ENCODE peak calls at places on chromosomes 16 and 17, in five cellular contexts. L, Y, P, C and T are unnamed samples. For H3K36me3, the result is how much of the 10 kb centered on the place peaks cover.

GRCh38 chr16:84959045-84959576 is 52.2 kb downstream of the ZDHHC7 start:
- ATAC-seq in L (peak), Y (peak), P (no peak), C (peak), T (no peak)

GRCh38 chr16:19073863-19074262 is 6.4 kb downstream of the COQ7 start:
- ATAC-seq in L (no peak), Y (no peak), P (no peak), C (no peak), T (no peak)

GRCh38 chr17:55264273-55264639 is 504 bp upstream of the HLF start:
- ATAC-seq in L (no peak), Y (no peak), P (no peak), C (no peak), T (no peak)

GRCh38 chr16:20883554-20884239 is 16.5 kb downstream of the DCUN1D3 start:
- ATAC-seq in L (no peak), Y (no peak), P (no peak), C (no peak), T (peak)

GRCh38 chr17:8599351-8600011 is 31.0 kb downstream of the MYH10 start:
- ATAC-seq in L (peak), Y (no peak), P (no peak), C (no peak), T (no peak)

GRCh38 chr17:49723423-49723822 is 15.7 kb upstream of the SLC35B1 start:
- ATAC-seq in L (no peak), Y (no peak), P (no peak), C (no peak), T (peak)

GRCh38 chr16:89431158-89431584 is 59.2 kb downstream of the ANKRD11 start:
- ATAC-seq in L (no peak), Y (peak), P (peak), C (no peak), T (peak)

GRCh38 chr17:40018211-40019121 is 3.2 kb downstream of the CSF3 start:
- ATAC-seq in L (no peak), Y (no peak), P (no peak), C (no peak), T (peak)

GRCh38 chr17:80068301-80069160 is 32.1 kb downstream of the CCDC40 start:
- ATAC-seq in L (no peak), Y (peak), P (peak), C (peak), T (peak)

GRCh38 chr16:14050297-14051027 is 20.7 kb upstream of the MRTFB start:
- ATAC-seq in L (no peak), Y (peak), P (peak), C (no peak), T (no peak)

GRCh38 chr17:65698381-65699061 is 137.1 kb upstream of the AXIN2 start:
- ATAC-seq in L (no peak), Y (peak), P (no peak), C (no peak), T (no peak)

GRCh38 chr16:87942680-87943079 is 6.4 kb upstream of the CA5A start:
- ATAC-seq in L (no peak), Y (no peak), P (no peak), C (no peak), T (no peak)

GRCh38 chr17:78437508-78438169 is 59.2 kb downstream of the PGS1 start:
- ATAC-seq in L (no peak), Y (no peak), P (no peak), C (no peak), T (no peak)

GRCh38 chr17:82838386-82839063 is 1.3 kb downstream of the ZNF750 start:
- ATAC-seq in L (no peak), Y (peak), P (peak), C (no peak), T (no peak)
- TF ChIP-seq EP300 in L (no peak), Y (peak), P (no peak), C (no peak), T (no peak)

DNA sequence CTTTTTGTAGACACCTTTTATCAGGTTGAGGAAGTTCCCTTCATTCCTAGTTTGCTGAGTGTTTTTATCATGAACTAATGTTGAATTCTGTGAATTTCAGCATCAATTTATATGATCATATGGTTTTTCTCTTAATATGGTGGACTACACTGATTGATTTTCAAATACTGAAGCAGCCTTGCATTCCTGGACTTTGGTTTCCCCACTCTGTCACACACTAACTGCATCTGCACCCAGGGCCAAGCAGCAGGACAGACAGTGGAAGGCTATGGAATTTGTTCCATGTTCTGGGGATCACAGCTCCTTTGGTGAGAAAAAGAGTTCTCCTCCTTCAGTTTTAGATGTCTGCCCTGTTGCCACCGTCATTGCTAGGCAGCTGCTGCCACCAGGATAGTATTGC is 7.8 kb downstream of the TERF2 start:
- ATAC-seq in L (no peak), Y (peak), P (no peak), C (no peak), T (no peak)
- H3K36me3 ChIP-seq in L (under half), Y (under half), P (half or more), C (half or more), T (under half)

GRCh38 chr16:10385725-10386516 is at the start of gene ATF7IP2:
- ATAC-seq in L (peak), Y (peak), P (peak), C (peak), T (peak)
- TF ChIP-seq POLR2A in L (peak), Y (peak), P (no peak), C (peak), T (peak)

GRCh38 chr17:19979917-19980770 is 2.5 kb upstream of the AKAP10 start:
- ATAC-seq in L (no peak), Y (no peak), P (no peak), C (no peak), T (no peak)

GRCh38 chr17:19978803-19979202 is 1.2 kb upstream of the AKAP10 start:
- ATAC-seq in L (no peak), Y (no peak), P (no peak), C (no peak), T (no peak)

GRCh38 chr17:19978206-19978802 is 676 bp upstream of the AKAP10 start:
- ATAC-seq in L (peak), Y (no peak), P (peak), C (no peak), T (no peak)

GRCh38 chr17:19975601-19976000 is 2.0 kb downstream of the AKAP10 start:
- ATAC-seq in L (no peak), Y (no peak), P (no peak), C (no peak), T (no peak)

DNA sequence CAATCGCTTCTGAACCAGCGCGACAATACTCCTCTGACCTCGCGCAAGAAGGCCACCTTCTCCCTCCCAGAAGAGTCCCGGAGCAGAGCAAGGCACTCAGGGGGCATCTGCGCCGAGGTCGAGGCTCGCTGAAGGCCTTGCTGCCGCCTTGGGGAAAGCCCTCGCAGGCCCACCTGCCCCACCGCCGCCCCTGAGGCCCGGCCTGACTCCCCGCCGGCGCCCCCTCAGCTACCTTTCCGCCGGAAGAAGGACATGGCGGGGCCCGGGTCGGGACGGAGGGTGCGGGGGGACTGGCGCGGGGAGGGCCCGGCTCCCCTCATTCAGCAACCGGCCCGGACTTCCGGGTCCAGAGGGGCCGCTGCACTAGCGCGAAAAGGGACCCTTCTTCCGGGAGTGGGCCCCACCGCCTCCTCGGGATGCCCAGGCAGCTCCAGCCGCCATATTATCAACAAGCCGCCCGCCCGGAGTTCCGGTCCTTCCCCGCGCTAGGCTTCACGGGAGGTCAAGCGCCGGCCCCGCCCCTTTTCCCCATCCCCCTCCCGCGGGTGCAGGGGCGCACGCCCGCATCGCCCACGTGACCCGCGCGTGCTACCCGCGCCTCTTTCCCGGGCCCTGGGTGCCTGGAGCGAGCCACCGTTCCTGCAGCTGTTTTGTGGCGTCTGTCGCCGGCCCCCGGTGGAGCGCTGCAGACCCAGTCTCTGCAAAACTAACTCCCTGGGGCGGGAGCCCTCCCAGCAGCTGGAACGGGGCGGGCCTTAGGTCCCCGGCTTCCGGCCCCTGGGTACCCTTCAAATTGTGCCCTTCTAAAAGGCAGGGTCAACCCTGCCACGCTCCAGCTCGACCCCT is at the start of gene AKAP10:
- ATAC-seq in L (peak), Y (peak), P (peak), C (peak), T (peak)
- TF ChIP-seq EP300 in L (no peak), Y (peak), P (no peak), C (no peak), T (no peak)

DNA sequence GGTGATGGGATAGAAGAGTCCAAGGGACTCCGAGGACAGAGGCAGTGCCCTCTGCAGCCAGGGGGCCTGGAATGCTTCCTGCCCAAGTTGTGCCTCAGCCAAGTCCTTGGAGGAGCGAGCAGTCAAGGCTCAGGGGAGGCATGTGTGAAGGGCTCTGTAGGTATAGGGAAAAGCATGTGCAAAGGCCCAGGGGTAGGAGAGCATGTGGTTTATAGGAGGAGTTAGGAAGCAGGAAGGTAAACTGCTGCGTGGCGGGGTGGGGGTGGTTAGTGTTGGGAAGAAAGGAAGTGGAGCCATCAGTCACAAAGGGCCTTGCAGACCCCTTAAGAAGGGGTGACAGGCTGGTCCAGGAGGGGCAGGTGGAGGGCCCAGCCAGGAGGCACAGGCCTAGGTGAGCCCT is 7.2 kb downstream of the POLR3E start:
- ATAC-seq in L (no peak), Y (no peak), P (no peak), C (no peak), T (no peak)
- H3K36me3 ChIP-seq in L (under half), Y (half or more), P (half or more), C (half or more), T (under half)

GRCh38 chr16:22967696-22968095 is 153.7 kb downstream of the HS3ST2 start:
- ATAC-seq in L (no peak), Y (no peak), P (no peak), C (no peak), T (no peak)
- TF ChIP-seq POLR2A in L (no peak), Y (no peak), P (no peak), C (no peak), T (no peak)

GRCh38 chr17:71145486-71145885 is 975.3 kb upstream of the SOX9 start:
- ATAC-seq in L (no peak), Y (no peak), P (no peak), C (no peak), T (no peak)
- TF ChIP-seq EP300 in L (no peak), Y (no peak), P (no peak), C (no peak), T (no peak)

DNA sequence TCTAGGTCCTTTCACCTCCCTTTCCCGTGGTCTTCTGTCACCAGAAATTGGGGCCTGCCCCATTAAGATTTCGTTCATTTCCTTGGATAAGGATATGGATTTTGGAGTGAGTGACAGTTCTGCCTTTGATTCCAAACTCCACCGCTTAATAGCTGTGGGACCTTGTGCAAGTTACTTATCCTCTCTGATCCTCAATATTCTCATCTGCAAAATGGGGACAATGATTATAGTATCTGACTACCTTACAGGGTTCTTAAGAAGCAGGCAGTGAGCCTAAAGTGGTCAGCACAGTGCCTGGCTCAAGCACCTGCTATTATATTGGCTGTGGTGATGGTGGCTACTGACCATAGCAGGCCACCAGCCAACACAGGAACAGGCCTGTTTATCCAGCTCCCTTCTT is 15.6 kb downstream of the TBKBP1 start:
- ATAC-seq in L (no peak), Y (no peak), P (no peak), C (no peak), T (no peak)
- H3K36me3 ChIP-seq in L (under half), Y (under half), P (under half), C (under half), T (under half)